ENCODE peak calls at places on chromosomes 2 and 18, in five cellular contexts. V, B, F, X and J are unnamed samples.

GRCh38 chr18:12485479-12486105 is 77.9 kb downstream of the PRELID3A start:
- DNase-seq in V (no peak), B (no peak), F (no peak), X (no peak), J (no peak)

GRCh38 chr2:28927878-28928277 is 33.4 kb downstream of the WDR43 start:
- DNase-seq in V (no peak), B (no peak), F (no peak), X (no peak), J (no peak)

GRCh38 chr2:60410458-60411146 is 142.9 kb downstream of the BCL11A start:
- DNase-seq in V (no peak), B (peak; percentile 56), F (no peak), X (no peak), J (no peak)

GRCh38 chr2:147463881-147464520 is 380.8 kb upstream of the ACVR2A start:
- DNase-seq in V (no peak), B (no peak), F (peak; percentile 22), X (no peak), J (no peak)

GRCh38 chr2:42492691-42493467 is 903 bp downstream of the KCNG3 start:
- DNase-seq in V (peak; percentile 34), B (peak; percentile 63), F (peak; percentile 27), X (no peak), J (peak; percentile 15)

GRCh38 chr2:62014102-62014501 is 108.6 kb downstream of the COMMD1 start:
- DNase-seq in V (peak; percentile 33), B (no peak), F (peak; percentile 81), X (no peak), J (no peak)

GRCh38 chr2:221853297-221853696 is 281.2 kb upstream of the EPHA4 start:
- DNase-seq in V (no peak), B (no peak), F (no peak), X (no peak), J (no peak)

GRCh38 chr2:219722276-219722883 is 95.0 kb downstream of the SLC4A3 start:
- DNase-seq in V (no peak), B (no peak), F (no peak), X (no peak), J (no peak)

GRCh38 chr18:21474621-21475020 is 125.9 kb downstream of the ESCO1 start:
- DNase-seq in V (no peak), B (no peak), F (no peak), X (no peak), J (no peak)

GRCh38 chr18:21489119-21489750 is 111.3 kb downstream of the ESCO1 start:
- DNase-seq in V (peak; percentile 49), B (peak; percentile 60), F (peak; percentile 58), X (no peak), J (no peak)

GRCh38 chr2:191180712-191181111 is 29.9 kb upstream of the STAT4 start:
- DNase-seq in V (no peak), B (no peak), F (no peak), X (no peak), J (no peak)

GRCh38 chr2:149579972-149580882 is 7.3 kb downstream of the MMADHC start:
- DNase-seq in V (no peak), B (no peak), F (no peak), X (no peak), J (no peak)

GRCh38 chr2:11955314-11955713 is 208.9 kb downstream of the LPIN1 start:
- DNase-seq in V (no peak), B (no peak), F (no peak), X (no peak), J (no peak)

GRCh38 chr2:169928463-169928864 is 101.2 kb downstream of the UBR3 start:
- DNase-seq in V (no peak), B (no peak), F (no peak), X (no peak), J (no peak)

GRCh38 chr18:24271381-24272331 is 126.0 kb downstream of the OSBPL1A start:
- DNase-seq in V (peak; percentile 78), B (peak; percentile 88), F (peak; percentile 85), X (peak; percentile 84), J (no peak)

GRCh38 chr2:218849721-218850120 is 9.9 kb upstream of the WNT6 start:
- DNase-seq in V (no peak), B (no peak), F (no peak), X (no peak), J (no peak)

GRCh38 chr2:119136093-119136492 is 22.5 kb downstream of the C1QL2 start:
- DNase-seq in V (no peak), B (no peak), F (no peak), X (no peak), J (no peak)

GRCh38 chr2:197208029-197208428 is 102.6 kb downstream of the ANKRD44 start:
- DNase-seq in V (no peak), B (no peak), F (no peak), X (no peak), J (no peak)

GRCh38 chr18:33440384-33441043 is at the start of gene CCDC178:
- DNase-seq in V (peak; percentile 57), B (peak; percentile 69), F (peak; percentile 56), X (peak; percentile 78), J (no peak)

GRCh38 chr2:10225291-10226031 is 77.2 kb upstream of the HPCAL1 start:
- DNase-seq in V (no peak), B (peak; percentile 47), F (no peak), X (no peak), J (no peak)

GRCh38 chr18:49734836-49735235 is 78.5 kb downstream of the ACAA2 start:
- DNase-seq in V (no peak), B (no peak), F (no peak), X (no peak), J (no peak)

GRCh38 chr2:79640001-79640400 is 127.2 kb downstream of the CTNNA2 start:
- DNase-seq in V (no peak), B (no peak), F (no peak), X (no peak), J (no peak)

GRCh38 chr2:228048838-228049490 is 132.5 kb downstream of the SPHKAP start:
- DNase-seq in V (peak; percentile 17), B (peak; percentile 35), F (peak; percentile 38), X (no peak), J (no peak)
- TF ChIP-seq CTCF in V (peak; percentile 70), B (peak; percentile 42), F (peak; percentile 77), X (peak; percentile 78), J (no peak)

GRCh38 chr2:168712053-168712452 is 90.4 kb upstream of the NOSTRIN start:
- DNase-seq in V (no peak), B (no peak), F (no peak), X (no peak), J (no peak)
- TF ChIP-seq CTCF in V (no peak), B (no peak), F (no peak), X (no peak), J (no peak)

DNA sequence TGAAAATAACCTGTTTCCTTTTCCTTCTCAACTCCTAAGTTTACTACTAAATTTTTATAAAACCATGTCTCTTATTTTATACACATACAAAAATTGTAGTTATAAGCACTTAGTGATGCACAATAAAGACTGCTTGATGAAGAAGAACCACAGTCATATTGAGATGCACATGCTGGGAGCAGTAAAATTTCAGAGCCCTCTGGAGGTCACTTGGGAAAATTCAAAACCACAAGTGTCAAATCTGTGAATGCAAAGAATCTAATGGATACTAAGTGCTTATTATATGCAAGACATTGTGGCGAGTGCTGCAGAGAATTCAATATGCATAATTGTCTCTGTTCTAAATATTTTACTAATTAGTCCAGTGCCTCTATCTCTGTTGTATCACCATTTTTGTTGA is 180.5 kb downstream of the VWC2L start:
- DNase-seq in V (no peak), B (no peak), F (no peak), X (no peak), J (no peak)
- TF ChIP-seq CTCF in V (peak; percentile 28), B (no peak), F (no peak), X (peak; percentile 54), J (no peak)

DNA sequence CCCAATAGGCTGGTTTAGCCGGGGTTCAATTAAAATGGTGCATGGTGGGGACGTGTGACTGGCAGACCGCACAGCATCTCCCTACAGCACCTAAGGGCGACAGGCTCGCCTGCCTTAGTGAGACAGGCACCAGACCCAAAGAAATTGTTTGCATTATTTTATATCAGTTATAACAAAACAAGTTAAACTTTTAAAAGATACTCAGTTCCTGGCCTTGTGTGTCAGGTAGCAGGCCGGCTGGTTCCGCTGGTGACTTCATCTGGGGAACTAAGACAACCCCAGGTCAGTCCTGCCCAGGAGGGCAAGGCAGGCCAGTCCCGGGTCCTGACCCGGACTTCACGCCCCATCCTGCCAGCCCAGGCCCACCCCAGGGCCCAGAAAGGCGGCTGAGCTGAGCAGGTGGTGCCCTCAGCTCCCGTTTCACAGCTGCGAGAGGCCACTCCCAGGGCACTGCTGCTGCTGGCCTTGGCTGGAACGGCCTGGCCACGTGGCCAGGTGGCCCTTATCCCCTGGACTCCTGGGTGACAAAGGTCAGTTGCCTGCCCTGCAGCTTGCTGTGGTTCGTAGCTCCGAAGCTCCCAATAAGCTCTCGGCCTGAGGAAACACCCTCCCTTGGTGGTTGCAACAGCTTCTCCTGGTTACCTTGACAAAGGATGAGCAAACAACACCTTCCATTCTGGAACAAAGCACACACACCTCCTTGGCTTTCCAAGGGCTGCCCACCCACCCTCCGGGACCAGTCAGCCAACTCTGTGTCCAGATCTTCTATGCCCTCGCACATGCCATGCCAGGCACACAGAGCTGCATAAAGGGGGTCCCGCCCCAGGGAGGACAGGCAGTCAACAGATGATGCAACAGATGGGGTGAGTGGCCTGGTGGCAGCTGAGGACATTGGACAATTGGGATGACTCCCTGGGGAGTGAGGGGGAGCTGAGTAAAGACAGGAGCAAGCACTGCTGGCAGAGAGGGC is 11.3 kb upstream of the AGXT start:
- DNase-seq in V (no peak), B (no peak), F (peak; percentile 70), X (peak; percentile 68), J (no peak)
- TF ChIP-seq CTCF in V (no peak), B (no peak), F (no peak), X (no peak), J (no peak)

GRCh38 chr2:71568103-71568502 is 114.7 kb downstream of the DYSF start:
- DNase-seq in V (no peak), B (no peak), F (no peak), X (no peak), J (no peak)

GRCh38 chr2:71566271-71566858 is 113.0 kb downstream of the DYSF start:
- DNase-seq in V (no peak), B (no peak), F (no peak), X (no peak), J (no peak)

GRCh38 chr2:71571945-71572344 is 118.6 kb downstream of the DYSF start:
- DNase-seq in V (no peak), B (no peak), F (no peak), X (no peak), J (no peak)

GRCh38 chr2:71570511-71570910 is 117.2 kb downstream of the DYSF start:
- DNase-seq in V (no peak), B (no peak), F (no peak), X (no peak), J (no peak)

DNA sequence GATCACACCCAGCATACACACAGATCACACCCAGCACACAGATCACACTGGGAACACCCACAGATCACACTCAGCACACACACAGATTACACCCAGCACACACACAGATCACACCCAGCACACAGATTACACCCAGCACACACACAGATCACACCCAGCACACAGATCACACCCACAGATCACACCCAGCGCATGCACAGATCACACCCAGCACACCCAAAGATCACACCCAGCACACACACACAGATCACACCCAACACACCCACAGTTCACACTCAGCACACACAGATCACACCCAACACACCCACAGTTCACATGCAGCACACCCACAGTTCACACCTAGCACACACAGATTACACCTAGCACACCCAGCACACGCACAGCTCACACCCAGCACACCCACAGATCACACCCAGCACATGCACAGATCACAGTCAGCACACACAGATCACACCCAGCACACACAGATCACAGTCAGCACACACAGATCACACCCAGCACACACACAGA is 117.6 kb downstream of the DYSF start:
- DNase-seq in V (no peak), B (no peak), F (no peak), X (no peak), J (no peak)
- TF ChIP-seq CTCF in V (no peak), B (no peak), F (no peak), X (no peak), J (no peak)

GRCh38 chr2:121297217-121297830 is 12.3 kb upstream of the TFCP2L1 start:
- DNase-seq in V (peak; percentile 60), B (peak; percentile 65), F (peak; percentile 63), X (peak; percentile 54), J (no peak)
- TF ChIP-seq CTCF in V (peak; percentile 67), B (peak; percentile 39), F (peak; percentile 63), X (peak; percentile 81), J (no peak)